ENCODE peak calls at places on chromosome 16, in six cellular contexts. Y is T follicular helper cell; W is SW 1271; N is HS-27A; S is iris pigment epithelial cell; O is stimulated activated naive CD8-positive, alpha-beta T cell treated with anti-CD3 and anti-CD28 coated beads, Interleukin-15, amount 100 ng/mL, for 72 hours. M is an unnamed sample.
A peak's percentile ranks its signal among the peaks of the same experiment; 100 is the strongest.

GRCh38 chr16:70701998-70702397 is 16.1 kb upstream of the MTSS2 start:
- DNase-seq in Y (no peak), W (no peak), N (no peak), S (no peak), O (no peak), M (no peak)

GRCh38 chr16:48904333-48904732 is 294.4 kb upstream of the N4BP1 start:
- DNase-seq in Y (no peak), W (no peak), N (no peak), S (no peak), O (no peak), M (no peak)

GRCh38 chr16:27362570-27363245 is 39.3 kb upstream of the IL21R start:
- DNase-seq in Y (no peak), W (no peak), N (no peak), S (no peak), O (no peak), M (no peak)

GRCh38 chr16:78925071-78925714 is 675.3 kb downstream of the MAF start:
- DNase-seq in Y (no peak), W (no peak), N (no peak), S (peak; percentile 3), O (no peak), M (peak; percentile 48)

GRCh38 chr16:2768403-2769089 is 8.5 kb downstream of the ELOB start:
- DNase-seq in Y (no peak), W (no peak), N (no peak), S (peak; percentile 24), O (no peak), M (no peak)

GRCh38 chr16:7577588-7577987 is 244.9 kb downstream of the RBFOX1 start:
- DNase-seq in Y (no peak), W (no peak), N (no peak), S (no peak), O (no peak), M (no peak)

GRCh38 chr16:46648656-46649055 is 27.5 kb upstream of the SHCBP1 start:
- DNase-seq in Y (no peak), W (no peak), N (no peak), S (no peak), O (no peak), M (no peak)

GRCh38 chr16:1991588-1992474 is 2.1 kb downstream of the SYNGR3 start:
- DNase-seq in Y (peak; percentile 99), W (no peak), N (no peak), S (peak; percentile 88), O (peak; percentile 94), M (peak; percentile 95)

GRCh38 chr16:28192811-28193529 is 18.8 kb downstream of the XPO6 start:
- DNase-seq in Y (peak; percentile 66), W (no peak), N (no peak), S (no peak), O (peak; percentile 76), M (peak; percentile 46)

GRCh38 chr16:75244844-75245758 is 6.3 kb downstream of the BCAR1 start:
- DNase-seq in Y (no peak), W (peak; percentile 89), N (peak; percentile 99), S (peak; percentile 95), O (no peak), M (peak; percentile 66)

GRCh38 chr16:68972008-68972407 is 128.7 kb downstream of the TANGO6 start:
- DNase-seq in Y (no peak), W (no peak), N (no peak), S (no peak), O (no peak), M (no peak)

GRCh38 chr16:56450275-56450889 is 750 bp downstream of the NUDT21 start:
- DNase-seq in Y (no peak), W (no peak), N (no peak), S (peak; percentile 31), O (no peak), M (peak; percentile 23)

GRCh38 chr16:49929606-49930005 is 73.7 kb upstream of the ZNF423 start:
- DNase-seq in Y (no peak), W (no peak), N (no peak), S (no peak), O (no peak), M (no peak)

GRCh38 chr16:27526169-27526568 is 23.5 kb downstream of the GTF3C1 start:
- DNase-seq in Y (no peak), W (no peak), N (no peak), S (no peak), O (no peak), M (no peak)

GRCh38 chr16:85929259-85929704 is 30.3 kb downstream of the IRF8 start:
- DNase-seq in Y (no peak), W (no peak), N (no peak), S (no peak), O (no peak), M (no peak)

GRCh38 chr16:75653926-75654325 is 6.4 kb downstream of the TERF2IP start:
- DNase-seq in Y (no peak), W (no peak), N (no peak), S (peak; percentile 45), O (no peak), M (peak; percentile 16)

GRCh38 chr16:1491327-1491726 is 1.8 kb upstream of the TELO2 start:
- DNase-seq in Y (no peak), W (no peak), N (no peak), S (no peak), O (no peak), M (no peak)

GRCh38 chr16:89687092-89687940 is 827 bp downstream of the CDK10 start:
- DNase-seq in Y (no peak), W (no peak), N (no peak), S (peak; percentile 60), O (no peak), M (peak; percentile 73)

GRCh38 chr16:85187002-85187401 is 74.7 kb upstream of the CIBAR2 start:
- DNase-seq in Y (no peak), W (no peak), N (no peak), S (peak; percentile 75), O (no peak), M (no peak)

GRCh38 chr16:15976929-15977637 is 27.7 kb downstream of the ABCC1 start:
- DNase-seq in Y (no peak), W (no peak), N (no peak), S (peak; percentile 79), O (no peak), M (no peak)

GRCh38 chr16:6722786-6723185 is 609.9 kb upstream of the RBFOX1 start:
- DNase-seq in Y (no peak), W (no peak), N (no peak), S (no peak), O (no peak), M (no peak)

GRCh38 chr16:85360323-85361277 is 248.3 kb upstream of the CIBAR2 start:
- DNase-seq in Y (no peak), W (no peak), N (no peak), S (no peak), O (no peak), M (peak; percentile 68)

GRCh38 chr16:67976205-67976604 is 4.1 kb downstream of the DPEP3 start:
- DNase-seq in Y (no peak), W (no peak), N (no peak), S (no peak), O (no peak), M (no peak)

GRCh38 chr16:77289331-77289809 is 90.2 kb downstream of the SYCE1L start:
- DNase-seq in Y (no peak), W (peak; percentile 53), N (peak; percentile 65), S (peak; percentile 84), O (no peak), M (no peak)

GRCh38 chr16:89605186-89605970 is 8.1 kb upstream of the DPEP1 start:
- DNase-seq in Y (no peak), W (no peak), N (no peak), S (no peak), O (no peak), M (no peak)

GRCh38 chr16:55120408-55120807 is 189.7 kb downstream of the IRX5 start:
- DNase-seq in Y (no peak), W (no peak), N (no peak), S (no peak), O (no peak), M (no peak)

GRCh38 chr16:65769055-65769465 is 597.4 kb upstream of the CDH5 start:
- DNase-seq in Y (no peak), W (no peak), N (no peak), S (peak; percentile 80), O (no peak), M (peak; percentile 51)

GRCh38 chr16:55437627-55438026 is 41.4 kb upstream of the MMP2 start:
- DNase-seq in Y (no peak), W (no peak), N (no peak), S (peak; percentile 62), O (no peak), M (no peak)

GRCh38 chr16:88473666-88474534 is 20.8 kb downstream of the ZFPM1 start:
- DNase-seq in Y (no peak), W (no peak), N (no peak), S (no peak), O (no peak), M (no peak)

GRCh38 chr16:57690782-57691471 is 3.7 kb upstream of the DRC7 start:
- DNase-seq in Y (no peak), W (no peak), N (no peak), S (no peak), O (no peak), M (no peak)

GRCh38 chr16:80802902-80803301 is 1.5 kb downstream of the CDYL2 start:
- DNase-seq in Y (no peak), W (no peak), N (no peak), S (no peak), O (no peak), M (no peak)

GRCh38 chr16:57621521-57622268 is 6.7 kb upstream of the ADGRG1 start:
- DNase-seq in Y (no peak), W (no peak), N (no peak), S (no peak), O (no peak), M (no peak)

GRCh38 chr16:3467920-3468319 is 24.4 kb downstream of the NAA60 start:
- DNase-seq in Y (no peak), W (no peak), N (no peak), S (peak; percentile 67), O (no peak), M (peak; percentile 14)

GRCh38 chr16:4358831-4359561 is 7.9 kb upstream of the PAM16 start:
- DNase-seq in Y (peak; percentile 51), W (no peak), N (no peak), S (no peak), O (peak; percentile 66), M (peak; percentile 65)

GRCh38 chr16:81627024-81627423 is 152.1 kb upstream of the PLCG2 start:
- DNase-seq in Y (no peak), W (no peak), N (no peak), S (peak; percentile 43), O (no peak), M (no peak)

GRCh38 chr16:81127051-81127450 is 30.9 kb upstream of the GCSH start:
- DNase-seq in Y (no peak), W (no peak), N (no peak), S (peak; percentile 37), O (no peak), M (no peak)

GRCh38 chr16:88358033-88358481 is 24.7 kb upstream of the ZNF469 start:
- DNase-seq in Y (no peak), W (no peak), N (no peak), S (no peak), O (no peak), M (no peak)

GRCh38 chr16:85046957-85047866 is 19.6 kb downstream of the KIAA0513 start:
- DNase-seq in Y (no peak), W (no peak), N (no peak), S (no peak), O (no peak), M (no peak)

GRCh38 chr16:15946257-15947044 is 3.0 kb upstream of the ABCC1 start:
- DNase-seq in Y (no peak), W (no peak), N (no peak), S (peak; percentile 83), O (no peak), M (no peak)